ENCODE peak calls at places on chromosomes 13 and 19, in four cellular contexts. J is effector CD4-positive, alpha-beta T cell; N is stimulated activated CD4-positive, alpha-beta T cell treated with anti-CD3 and anti-CD28 coated beads, Interleukin-2, amount 100 ng/mL, for 24 hours; R is brain pericyte. D is an unnamed sample.
A peak's percentile ranks its signal among the peaks of the same experiment; 100 is the strongest.

GRCh38 chr19:17448190-17448967 is at the start of gene TMEM221:
- DNase-seq in N (peak; percentile 69), J (peak; percentile 41), R (no peak), D (no peak)

GRCh38 chr19:34499155-34499834 is 17.7 kb downstream of the WTIP start:
- DNase-seq in R (no peak), J (no peak), N (no peak), D (no peak)

GRCh38 chr13:44969858-44970484 is 19.3 kb downstream of the NUFIP1 start:
- DNase-seq in J (no peak), R (no peak), N (no peak), D (no peak)

GRCh38 chr19:8261881-8262280 is 46.3 kb downstream of the CD320 start:
- DNase-seq in N (no peak), R (no peak), J (no peak), D (no peak)

GRCh38 chr13:23330356-23330755 is 103.1 kb downstream of the SACS start:
- DNase-seq in R (no peak), N (no peak), J (no peak), D (no peak)

GRCh38 chr19:44575116-44575700 is 38.2 kb upstream of the IGSF23 start:
- DNase-seq in J (no peak), N (no peak), R (no peak), D (no peak)

GRCh38 chr13:24688901-24689300 is 8.7 kb downstream of the ATP12A start:
- DNase-seq in J (no peak), N (no peak), R (no peak), D (no peak)

GRCh38 chr13:34926513-34926912 is 15.6 kb upstream of the NBEA start:
- DNase-seq in N (no peak), R (no peak), J (no peak), D (peak; percentile 20)

GRCh38 chr13:19597523-19597922 is 35.9 kb upstream of the MPHOSPH8 start:
- DNase-seq in J (no peak), N (no peak), R (no peak), D (no peak)

GRCh38 chr19:10334340-10335148 is 1.2 kb upstream of the RAVER1 start:
- DNase-seq in J (no peak), R (peak; percentile 76), N (peak; percentile 74), D (no peak)

GRCh38 chr19:11288349-11288748 is 7.6 kb upstream of the TSPAN16 start:
- DNase-seq in N (no peak), R (no peak), J (no peak), D (no peak)

GRCh38 chr13:76884167-76884566 is 2.0 kb downstream of the KCTD12 start:
- DNase-seq in R (no peak), N (peak; percentile 12), J (no peak), D (no peak)

GRCh38 chr19:49873834-49874233 is 3.3 kb downstream of the AKT1S1 start:
- DNase-seq in J (no peak), R (no peak), N (no peak), D (no peak)

GRCh38 chr13:50228527-50228926 is 213.3 kb downstream of the KCNRG start:
- DNase-seq in J (no peak), R (no peak), N (no peak), D (no peak)

GRCh38 chr13:98216711-98217110 is 39.6 kb upstream of the RNF113B start:
- DNase-seq in N (no peak), J (no peak), R (no peak), D (no peak)

GRCh38 chr19:35206379-35206778 is 22.2 kb downstream of the FAM187B start:
- DNase-seq in R (no peak), J (peak; percentile 63), N (peak; percentile 27), D (no peak)

GRCh38 chr13:29849731-29850212 is 645 bp downstream of the UBL3 start:
- DNase-seq in R (no peak), N (peak; percentile 40), J (peak; percentile 34), D (no peak)

GRCh38 chr19:16368385-16369305 is 44.0 kb downstream of the KLF2 start:
- DNase-seq in R (no peak), N (peak; percentile 34), J (peak; percentile 83), D (no peak)

GRCh38 chr19:56105090-56105701 is 15.9 kb downstream of the ZNF787 start:
- DNase-seq in N (peak; percentile 59), J (peak; percentile 37), R (no peak), D (no peak)

GRCh38 chr13:105343134-105343806 is 1192.2 kb downstream of the EFNB2 start:
- DNase-seq in R (peak; percentile 27), N (no peak), J (no peak), D (no peak)

D was measured in SK-N-MC.